ENCODE peak calls at places on chromosomes 12 and 14, in ten cellular contexts. D is tibial artery; Q is activated T-helper 1 cell treated with anti-CD3 and anti-CD28 coated beads, Interleukin-2, amount 50 U/mL, for 16 hours; R is mesothelial cell of epicardium; M is aorta; Z is GM20000; B is upper lobe of right lung; F is MM.1S; L is hepatocyte; C is stimulated activated CD4-positive, alpha-beta T cell treated with anti-CD3 and anti-CD28 coated beads, TNF-alpha, amount 100 ng/mL, for 4 hours. Y is an unnamed sample.

GRCh38 chr14:58882577-58883018 is 244.8 kb downstream of the DACT1 start:
- DNase-seq in D (no peak), B (no peak), R (no peak), Q (no peak), L (peak; percentile 17), C (no peak), F (no peak), Z (no peak), M (no peak), Y (no peak)

GRCh38 chr14:90523544-90523943 is 126.7 kb downstream of the CALM1 start:
- DNase-seq in R (no peak), F (no peak), M (peak; percentile 74), D (no peak), C (no peak), Q (no peak), B (no peak), Z (no peak), L (no peak), Y (no peak)

GRCh38 chr14:38209572-38210159 is 2.0 kb downstream of the SSTR1 start:
- DNase-seq in M (no peak), L (no peak), B (no peak), Q (no peak), C (no peak), D (no peak), F (no peak), R (no peak), Z (no peak), Y (no peak)

GRCh38 chr12:116620801-116621593 is 61.8 kb downstream of the MAP1LC3B2 start:
- DNase-seq in Q (no peak), D (no peak), R (no peak), F (no peak), M (peak; percentile 35), C (no peak), Z (no peak), B (no peak), L (no peak), Y (no peak)

GRCh38 chr14:64807588-64807987 is 72.1 kb downstream of the SPTB start:
- DNase-seq in Z (no peak), B (peak; percentile 62), R (no peak), Q (no peak), F (no peak), L (no peak), M (no peak), C (no peak), D (no peak), Y (no peak)

GRCh38 chr12:113867258-113867657 is 98.9 kb downstream of the RBM19 start:
- DNase-seq in C (no peak), Q (no peak), F (no peak), B (no peak), Z (no peak), L (peak; percentile 20), M (no peak), D (no peak), R (no peak), Y (no peak)

GRCh38 chr12:51405801-51406207 is 14.6 kb upstream of the GALNT6 start:
- DNase-seq in L (peak; percentile 41), R (no peak), Z (no peak), F (no peak), Q (no peak), M (no peak), B (no peak), D (no peak), C (no peak), Y (no peak)

GRCh38 chr14:75811862-75812505 is 150.9 kb downstream of the TTLL5 start:
- DNase-seq in F (no peak), R (no peak), D (no peak), B (no peak), Q (no peak), Z (no peak), L (no peak), M (no peak), C (no peak), Y (no peak)

GRCh38 chr12:91272456-91273063 is 89.9 kb upstream of the DCN start:
- DNase-seq in Q (no peak), D (peak; percentile 81), L (no peak), R (no peak), B (no peak), F (no peak), M (no peak), Z (no peak), C (no peak), Y (no peak)

GRCh38 chr14:51652168-51653095 is 722 bp downstream of the FRMD6 start:
- DNase-seq in Q (no peak), B (no peak), L (no peak), F (peak; percentile 27), D (peak; percentile 74), C (peak; percentile 26), Z (no peak), M (peak; percentile 90), R (peak; percentile 46), Y (no peak)